ENCODE peak calls at places on chromosome 19, in seven cellular contexts. K, T, W, B, F, O and C are unnamed samples.
A peak's percentile ranks its signal among the peaks of the same experiment; 100 is the strongest.

GRCh38 chr19:10290439-10290875 is 705 bp downstream of the ICAM5 start:
- DNase-seq in K (peak; percentile 7), T (no peak), W (no peak), B (no peak), F (no peak), O (peak; percentile 18), C (peak; percentile 36)

GRCh38 chr19:51647318-51647717 is 693 bp upstream of the SIGLEC14 start:
- DNase-seq in K (no peak), T (no peak), W (no peak), B (no peak), F (no peak), O (no peak), C (no peak)

GRCh38 chr19:54421169-54421516 is 5.9 kb downstream of the TTYH1 start:
- DNase-seq in K (no peak), T (no peak), W (no peak), B (no peak), F (no peak), O (no peak), C (no peak)

GRCh38 chr19:29551774-29552173 is 26.0 kb downstream of the VSTM2B start:
- DNase-seq in K (no peak), T (no peak), W (no peak), B (no peak), F (no peak), O (no peak), C (no peak)

GRCh38 chr19:37077615-37077928 is 661 bp upstream of the ZNF420 start:
- DNase-seq in K (peak; percentile 11), T (no peak), W (no peak), B (no peak), F (no peak), O (no peak), C (no peak)

GRCh38 chr19:12788682-12789097 is 2.6 kb upstream of the JUNB start:
- DNase-seq in K (peak; percentile 75), T (no peak), W (no peak), B (no peak), F (no peak), O (peak; percentile 88), C (peak; percentile 58)

GRCh38 chr19:39590265-39590664 is 12.1 kb upstream of the LGALS13 start:
- DNase-seq in K (peak; percentile 5), T (peak; percentile 2), W (no peak), B (no peak), F (no peak), O (peak; percentile 11), C (peak; percentile 58)

GRCh38 chr19:12937243-12938053 is 961 bp upstream of the CALR start:
- DNase-seq in K (no peak), T (no peak), W (no peak), B (no peak), F (no peak), O (no peak), C (no peak)

GRCh38 chr19:49150106-49150943 is 4.9 kb downstream of the HRC start:
- DNase-seq in K (peak; percentile 65), T (peak; percentile 78), W (no peak), B (no peak), F (no peak), O (peak; percentile 78), C (peak; percentile 93)

GRCh38 chr19:48681127-48681470 is 8.3 kb upstream of the NTN5 start:
- DNase-seq in K (peak; percentile 93), T (peak; percentile 92), W (no peak), B (no peak), F (no peak), O (no peak), C (no peak)

GRCh38 chr19:4278460-4278901 is 585 bp upstream of the SHD start:
- DNase-seq in K (no peak), T (no peak), W (no peak), B (no peak), F (no peak), O (no peak), C (no peak)

GRCh38 chr19:4830768-4831265 is 695 bp downstream of the TICAM1 start:
- DNase-seq in K (no peak), T (no peak), W (no peak), B (no peak), F (no peak), O (peak; percentile 42), C (no peak)

GRCh38 chr19:46390866-46391265 is 22.5 kb downstream of the CCDC8 start:
- DNase-seq in K (no peak), T (no peak), W (no peak), B (no peak), F (no peak), O (no peak), C (no peak)

DNA sequence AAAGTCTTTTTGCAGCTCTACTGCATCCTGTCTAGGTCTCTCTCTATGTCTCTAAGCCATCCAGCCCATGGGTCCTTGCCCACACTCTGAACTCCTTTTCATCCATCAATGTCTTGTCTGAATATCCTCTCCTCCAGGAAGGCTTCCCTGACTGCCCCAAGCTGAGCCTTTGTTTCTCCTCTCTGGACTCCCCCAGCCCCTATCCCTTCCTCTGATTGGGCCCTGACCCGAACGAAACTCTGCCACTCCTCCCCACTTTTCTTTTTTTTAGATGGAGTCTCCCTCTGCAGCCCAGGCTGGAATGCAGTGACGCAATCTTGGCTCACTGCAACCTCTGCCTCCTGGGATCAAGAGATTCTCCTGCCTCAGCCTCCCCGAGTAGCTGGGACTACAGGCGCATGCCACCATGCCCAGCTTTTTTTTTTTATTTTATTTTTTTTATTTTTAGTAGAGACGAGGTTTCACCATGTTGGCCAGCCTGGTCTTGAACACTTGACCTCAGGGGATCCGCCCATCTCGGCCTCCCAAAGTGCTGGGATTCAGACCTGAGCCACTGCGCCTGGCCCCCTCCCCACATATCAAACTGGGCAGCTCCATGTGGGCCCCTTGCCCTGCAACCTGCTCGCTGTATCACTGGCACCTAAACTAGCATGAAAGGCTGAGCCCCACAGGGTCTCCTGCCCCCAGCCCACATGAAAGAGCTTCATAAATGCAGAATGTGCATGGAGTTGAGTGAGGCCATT is 870 bp upstream of the UNC13A start:
- DNase-seq in K (no peak), T (no peak), W (no peak), B (no peak), F (no peak), O (no peak), C (no peak)
- TF ChIP-seq CTCF in K (no peak), T (no peak), W (no peak), B (no peak), F (no peak), O (no peak), C (no peak)

DNA sequence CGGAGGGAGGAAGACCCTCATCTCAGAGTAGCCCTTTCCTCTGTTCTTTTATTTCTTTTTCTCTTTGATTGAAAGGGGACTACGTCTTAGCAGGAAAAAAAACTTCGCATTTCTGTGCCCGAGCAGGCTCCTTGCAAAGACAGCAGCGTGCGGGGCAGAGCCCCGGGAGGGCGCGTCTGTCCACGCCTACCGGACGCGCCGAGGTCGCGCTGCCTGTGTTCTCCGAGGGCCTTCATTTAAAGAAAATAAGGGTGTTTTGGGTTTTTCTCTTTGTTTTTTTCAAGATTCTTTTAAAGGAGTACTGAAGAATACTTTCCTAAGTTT is 29.2 kb downstream of the CERS1 start:
- DNase-seq in K (no peak), T (no peak), W (no peak), B (no peak), F (no peak), O (no peak), C (no peak)
- TF ChIP-seq CTCF in K (no peak), T (no peak), W (peak; percentile 30), B (peak; percentile 9), F (peak; percentile 53), O (peak; percentile 29), C (peak; percentile 20)

GRCh38 chr19:7850975-7851622 is 21.1 kb downstream of the EVI5L start:
- DNase-seq in K (no peak), T (no peak), W (no peak), B (no peak), F (no peak), O (no peak), C (no peak)

GRCh38 chr19:7853760-7854107 is 20.5 kb downstream of the PRR36 start:
- DNase-seq in K (no peak), T (no peak), W (no peak), B (no peak), F (no peak), O (no peak), C (no peak)

GRCh38 chr19:7855426-7856276 is 18.5 kb downstream of the PRR36 start:
- DNase-seq in K (no peak), T (no peak), W (no peak), B (no peak), F (no peak), O (no peak), C (no peak)

GRCh38 chr19:7851623-7852500 is 21.8 kb downstream of the EVI5L start:
- DNase-seq in K (no peak), T (no peak), W (no peak), B (no peak), F (no peak), O (no peak), C (no peak)

DNA sequence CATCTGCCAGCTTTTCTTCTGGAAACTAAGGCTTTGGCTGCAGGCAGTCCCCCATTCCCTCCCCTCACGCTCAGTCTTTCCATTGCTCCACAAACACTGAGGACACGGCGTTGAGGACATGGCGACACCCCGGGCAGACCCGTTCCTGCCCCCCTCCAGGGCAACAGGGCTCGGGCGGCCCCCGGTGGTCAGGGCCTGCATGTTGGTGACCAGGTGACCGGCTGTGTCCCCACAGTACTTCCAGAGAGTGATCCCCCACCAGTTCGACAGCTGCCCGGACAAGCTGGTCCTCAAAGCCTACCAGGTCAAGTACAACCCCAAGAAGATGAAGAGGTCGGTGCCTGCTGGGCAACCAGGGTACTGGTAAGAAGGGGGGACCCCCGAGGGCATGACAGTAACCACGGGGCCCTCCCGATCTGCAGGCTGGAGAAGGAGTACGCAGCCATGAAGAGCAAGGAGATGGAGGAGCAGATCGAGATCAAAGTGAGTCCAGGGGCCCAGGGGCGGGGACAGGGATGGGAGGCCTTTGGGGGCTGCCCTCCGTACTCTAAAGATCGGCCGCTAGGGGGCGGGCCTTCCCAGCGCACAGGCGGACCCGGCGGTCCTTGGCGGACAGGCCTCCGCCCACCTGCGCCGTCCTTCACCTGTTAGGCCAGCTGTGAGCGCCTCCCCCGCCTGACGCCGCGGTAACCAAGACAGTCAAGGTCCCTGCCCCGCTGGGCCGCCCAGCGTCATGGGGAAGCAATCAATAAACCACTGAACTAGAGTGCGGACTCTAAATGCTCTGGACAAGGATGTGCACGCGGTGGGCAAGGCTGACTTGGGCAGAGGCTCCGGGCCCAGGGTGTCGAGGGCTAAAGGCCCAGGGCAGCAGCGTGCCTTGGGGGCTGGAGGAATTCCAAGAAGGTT is 21.1 kb downstream of the PRR36 start:
- DNase-seq in K (peak; percentile 41), T (peak; percentile 44), W (peak; percentile 50), B (no peak), F (peak; percentile 52), O (peak; percentile 82), C (peak; percentile 93)
- TF ChIP-seq CTCF in K (peak; percentile 82), T (peak; percentile 62), W (peak; percentile 85), B (peak; percentile 76), F (peak; percentile 92), O (peak; percentile 96), C (peak; percentile 89)

GRCh38 chr19:5891938-5892771 is 11.4 kb downstream of the NDUFA11 start:
- DNase-seq in K (peak; percentile 35), T (peak; percentile 39), W (no peak), B (no peak), F (no peak), O (peak; percentile 43), C (peak; percentile 81)
- TF ChIP-seq CTCF in K (peak; percentile 87), T (peak; percentile 81), W (no peak), B (peak; percentile 59), F (peak; percentile 41), O (peak; percentile 46), C (peak; percentile 82)

GRCh38 chr19:28501979-28502378 is 711.0 kb downstream of the UQCRFS1 start:
- DNase-seq in K (no peak), T (no peak), W (no peak), B (no peak), F (no peak), O (no peak), C (no peak)
- TF ChIP-seq CTCF in K (no peak), T (no peak), W (no peak), B (no peak), F (no peak), O (no peak), C (no peak)